ENCODE peak calls at places on chromosome X, in seven cellular contexts. One of them, this sample, is unnamed.

GRCh38 chrX:101460669-101461068 is 24.6 kb upstream of the ARMCX4 start:
- DNase-seq in HepG2: no peak
- DNase-seq in K562: no peak
- DNase-seq in A549: no peak
- DNase-seq in tibial nerve: no peak
- DNase-seq in H1: no peak
- DNase-seq in ovary: no peak
- DNase-seq in this sample: no peak

GRCh38 chrX:55135171-55135570 is 46.4 kb downstream of the PAGE2 start:
- DNase-seq in A549: peak
- DNase-seq in tibial nerve: peak
- DNase-seq in H1: no peak
- DNase-seq in HepG2: peak
- DNase-seq in K562: peak
- DNase-seq in ovary: peak
- DNase-seq in this sample: peak

GRCh38 chrX:68179355-68179754 is 253.9 kb downstream of the OPHN1 start:
- DNase-seq in A549: no peak
- DNase-seq in K562: no peak
- DNase-seq in HepG2: no peak
- DNase-seq in ovary: no peak
- DNase-seq in tibial nerve: no peak
- DNase-seq in H1: no peak
- DNase-seq in this sample: no peak

GRCh38 chrX:65586491-65586890 is 51.9 kb upstream of the LAS1L start:
- DNase-seq in HepG2: no peak
- DNase-seq in K562: no peak
- DNase-seq in tibial nerve: no peak
- DNase-seq in H1: no peak
- DNase-seq in ovary: no peak
- DNase-seq in A549: no peak
- DNase-seq in this sample: no peak

GRCh38 chrX:134868766-134869495 is 121.9 kb upstream of the SMIM10 start:
- DNase-seq in tibial nerve: no peak
- DNase-seq in K562: no peak
- DNase-seq in ovary: no peak
- DNase-seq in H1: no peak
- DNase-seq in HepG2: no peak
- DNase-seq in A549: no peak
- DNase-seq in this sample: no peak

GRCh38 chrX:41180194-41180902 is 95.1 kb downstream of the USP9X start:
- DNase-seq in tibial nerve: no peak
- DNase-seq in HepG2: peak
- DNase-seq in ovary: peak
- DNase-seq in A549: peak
- DNase-seq in K562: peak
- DNase-seq in H1: no peak
- DNase-seq in this sample: peak

GRCh38 chrX:74890676-74891430 is 34.4 kb downstream of the NEXMIF start:
- DNase-seq in tibial nerve: no peak
- DNase-seq in K562: no peak
- DNase-seq in A549: no peak
- DNase-seq in ovary: no peak
- DNase-seq in H1: no peak
- DNase-seq in HepG2: peak
- DNase-seq in this sample: no peak

GRCh38 chrX:123424546-123424945 is 240.5 kb downstream of the GRIA3 start:
- DNase-seq in ovary: no peak
- DNase-seq in HepG2: no peak
- DNase-seq in tibial nerve: no peak
- DNase-seq in K562: no peak
- DNase-seq in H1: no peak
- DNase-seq in A549: no peak
- DNase-seq in this sample: no peak

GRCh38 chrX:106898462-106898861 is 4.7 kb downstream of the RIPPLY1 start:
- DNase-seq in H1: no peak
- DNase-seq in A549: peak
- DNase-seq in HepG2: peak
- DNase-seq in K562: peak
- DNase-seq in tibial nerve: no peak
- DNase-seq in ovary: no peak
- DNase-seq in this sample: no peak

GRCh38 chrX:138711399-138712347 is at the start of gene FGF13:
- DNase-seq in ovary: peak
- DNase-seq in tibial nerve: no peak
- DNase-seq in K562: no peak
- DNase-seq in H1: peak
- DNase-seq in HepG2: peak
- DNase-seq in A549: no peak
- DNase-seq in this sample: peak

GRCh38 chrX:19198448-19198847 is 76.2 kb upstream of the ADGRG2 start:
- DNase-seq in H1: no peak
- DNase-seq in tibial nerve: no peak
- DNase-seq in ovary: no peak
- DNase-seq in A549: no peak
- DNase-seq in HepG2: no peak
- DNase-seq in K562: no peak
- DNase-seq in this sample: no peak

GRCh38 chrX:44352739-44353138 is 9.3 kb upstream of the EFHC2 start:
- DNase-seq in tibial nerve: no peak
- DNase-seq in K562: no peak
- DNase-seq in A549: no peak
- DNase-seq in ovary: no peak
- DNase-seq in HepG2: no peak
- DNase-seq in H1: no peak
- DNase-seq in this sample: no peak

GRCh38 chrX:5080812-5081211 is 1147.9 kb downstream of the NLGN4X start:
- DNase-seq in K562: no peak
- DNase-seq in A549: no peak
- DNase-seq in tibial nerve: no peak
- DNase-seq in H1: no peak
- DNase-seq in HepG2: no peak
- DNase-seq in ovary: no peak
- DNase-seq in this sample: no peak

GRCh38 chrX:71095971-71096701 is 485 bp downstream of the FOXO4 start:
- DNase-seq in tibial nerve: peak
- DNase-seq in K562: peak
- DNase-seq in HepG2: no peak
- DNase-seq in ovary: no peak
- DNase-seq in H1: no peak
- DNase-seq in A549: peak
- DNase-seq in this sample: no peak

GRCh38 chrX:119410027-119410819 is 11.1 kb downstream of the SLC25A43 start:
- DNase-seq in A549: peak
- DNase-seq in K562: no peak
- DNase-seq in HepG2: peak
- DNase-seq in tibial nerve: peak
- DNase-seq in H1: no peak
- DNase-seq in ovary: peak
- DNase-seq in this sample: peak

GRCh38 chrX:62928906-62929305 is 422.2 kb downstream of the SPIN4 start:
- DNase-seq in tibial nerve: no peak
- DNase-seq in H1: no peak
- DNase-seq in ovary: no peak
- DNase-seq in K562: no peak
- DNase-seq in HepG2: no peak
- DNase-seq in A549: no peak
- DNase-seq in this sample: no peak

GRCh38 chrX:18377802-18378201 is 23.3 kb upstream of the SCML2 start:
- DNase-seq in H1: no peak
- DNase-seq in K562: peak
- DNase-seq in A549: no peak
- DNase-seq in HepG2: peak
- DNase-seq in tibial nerve: no peak
- DNase-seq in ovary: no peak
- DNase-seq in this sample: peak

GRCh38 chrX:151852294-151852693 is 60.4 kb upstream of the MAGEA4 start:
- DNase-seq in K562: no peak
- DNase-seq in A549: no peak
- DNase-seq in tibial nerve: no peak
- DNase-seq in ovary: no peak
- DNase-seq in H1: no peak
- DNase-seq in HepG2: no peak
- DNase-seq in this sample: no peak

GRCh38 chrX:65933085-65933589 is 106.7 kb downstream of the VSIG4 start:
- DNase-seq in H1: no peak
- DNase-seq in A549: no peak
- DNase-seq in tibial nerve: no peak
- DNase-seq in K562: no peak
- DNase-seq in HepG2: no peak
- DNase-seq in ovary: no peak
- DNase-seq in this sample: no peak

DNA sequence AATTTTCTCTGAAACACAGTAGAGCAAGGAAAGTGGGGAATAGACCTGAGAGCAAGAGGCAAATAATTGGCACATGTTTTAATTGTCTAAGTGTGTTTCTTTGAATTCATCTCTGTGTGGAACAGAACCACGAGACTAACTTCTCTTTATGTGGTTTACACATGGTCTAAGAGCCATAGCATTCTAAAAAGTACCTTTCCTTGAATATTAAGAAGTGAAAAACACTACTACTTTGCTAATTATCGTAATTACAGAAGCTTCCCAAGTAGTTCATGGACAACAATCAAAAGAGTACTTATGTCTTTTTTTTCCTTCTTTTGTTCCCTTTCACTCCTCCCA is 2.9 kb upstream of the CYBB start:
- DNase-seq in A549: no peak
- DNase-seq in tibial nerve: no peak
- DNase-seq in HepG2: no peak
- DNase-seq in K562: no peak
- DNase-seq in H1: no peak
- DNase-seq in ovary: no peak
- DNase-seq in this sample: no peak
- TF ChIP-seq EP300 in A549: no peak
- TF ChIP-seq EP300 in tibial nerve: no peak
- TF ChIP-seq EP300 in HepG2: no peak
- TF ChIP-seq EP300 in K562: no peak
- TF ChIP-seq EP300 in H1: no peak
- TF ChIP-seq EP300 in ovary: no peak
- TF ChIP-seq EP300 in this sample: no peak

GRCh38 chrX:22060952-22061351 is 28.8 kb downstream of the PHEX start:
- DNase-seq in tibial nerve: no peak
- DNase-seq in ovary: no peak
- DNase-seq in HepG2: no peak
- DNase-seq in K562: no peak
- DNase-seq in H1: no peak
- DNase-seq in A549: no peak
- DNase-seq in this sample: no peak

GRCh38 chrX:22060451-22060940 is 28.4 kb downstream of the PHEX start:
- DNase-seq in tibial nerve: no peak
- DNase-seq in K562: no peak
- DNase-seq in HepG2: no peak
- DNase-seq in H1: no peak
- DNase-seq in A549: no peak
- DNase-seq in ovary: no peak
- DNase-seq in this sample: no peak

GRCh38 chrX:22056235-22056634 is 24.1 kb downstream of the PHEX start:
- DNase-seq in H1: no peak
- DNase-seq in ovary: no peak
- DNase-seq in HepG2: no peak
- DNase-seq in tibial nerve: no peak
- DNase-seq in A549: no peak
- DNase-seq in K562: no peak
- DNase-seq in this sample: no peak

GRCh38 chrX:22059800-22060199 is 27.7 kb downstream of the PHEX start:
- DNase-seq in K562: no peak
- DNase-seq in ovary: no peak
- DNase-seq in HepG2: no peak
- DNase-seq in tibial nerve: no peak
- DNase-seq in H1: no peak
- DNase-seq in A549: no peak
- DNase-seq in this sample: no peak

GRCh38 chrX:22057667-22058066 is 25.5 kb downstream of the PHEX start:
- DNase-seq in ovary: no peak
- DNase-seq in K562: no peak
- DNase-seq in tibial nerve: no peak
- DNase-seq in A549: no peak
- DNase-seq in HepG2: no peak
- DNase-seq in H1: no peak
- DNase-seq in this sample: no peak
- H3K27ac ChIP-seq in ovary: no peak
- H3K27ac ChIP-seq in K562: no peak
- H3K27ac ChIP-seq in tibial nerve: no peak
- H3K27ac ChIP-seq in A549: no peak
- H3K27ac ChIP-seq in HepG2: no peak
- H3K27ac ChIP-seq in H1: no peak
- H3K27ac ChIP-seq in this sample: no peak

DNA sequence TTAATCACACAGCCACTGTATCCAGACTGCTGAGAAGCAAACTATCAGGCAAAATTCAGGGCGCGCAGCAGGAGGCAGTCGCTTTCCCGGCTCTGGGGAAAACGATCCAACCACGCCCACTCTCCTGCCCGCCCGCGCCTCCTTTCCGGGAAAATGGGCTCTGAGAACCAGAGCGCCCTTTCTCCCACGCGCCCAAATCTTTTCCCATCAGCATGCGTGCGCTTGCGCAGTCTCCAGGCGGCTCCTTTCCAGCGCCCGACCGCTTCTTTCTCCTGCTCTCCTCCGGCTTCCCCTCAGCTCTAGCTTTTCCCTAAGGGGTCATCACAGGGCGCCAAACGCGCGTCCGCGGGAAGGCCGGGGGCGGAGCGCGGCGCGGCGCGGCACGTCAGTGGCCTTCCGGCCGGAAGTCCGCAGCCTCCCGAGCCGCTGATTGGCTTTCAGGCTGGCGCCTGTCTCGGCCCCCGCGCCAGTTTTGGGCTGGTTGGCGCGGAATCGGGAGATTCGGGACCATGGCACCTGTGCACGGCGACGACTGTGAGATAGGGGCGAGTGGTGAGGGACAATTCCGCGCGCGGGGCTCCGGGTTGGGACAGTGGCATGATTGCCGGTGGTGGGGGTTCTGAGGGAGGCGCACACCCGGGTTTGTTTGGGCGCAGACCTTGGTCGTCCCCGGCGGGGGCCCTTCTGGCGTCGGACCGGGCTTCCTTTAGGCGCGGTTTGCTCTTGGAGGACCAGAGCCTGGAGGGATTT is at the start of gene POLA1:
- DNase-seq in A549: peak
- DNase-seq in H1: peak
- DNase-seq in HepG2: peak
- DNase-seq in tibial nerve: peak
- DNase-seq in K562: peak
- DNase-seq in ovary: peak
- DNase-seq in this sample: peak
- TF ChIP-seq EP300 in A549: no peak
- TF ChIP-seq EP300 in H1: no peak
- TF ChIP-seq EP300 in HepG2: no peak
- TF ChIP-seq EP300 in tibial nerve: no peak
- TF ChIP-seq EP300 in K562: no peak
- TF ChIP-seq EP300 in ovary: no peak
- TF ChIP-seq EP300 in this sample: no peak

DNA sequence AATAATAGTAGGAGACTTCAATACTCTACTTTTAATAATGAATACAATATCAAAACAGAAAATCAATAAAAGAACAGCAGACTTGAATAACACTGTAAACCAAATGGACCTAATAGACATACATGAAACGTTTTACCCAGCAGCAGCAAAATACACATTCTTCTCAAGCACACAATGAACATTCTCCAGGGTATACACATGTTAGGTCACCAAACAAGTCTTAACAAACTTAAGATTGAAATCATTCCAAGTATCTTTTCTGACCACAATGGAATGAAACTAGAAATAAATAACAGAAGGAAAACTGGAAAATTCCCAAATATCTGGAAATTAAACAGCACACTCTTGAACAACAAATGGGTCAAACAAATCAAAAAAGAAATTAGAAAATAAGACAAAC is 145.0 kb upstream of the CT83 start:
- DNase-seq in H1: no peak
- DNase-seq in HepG2: no peak
- DNase-seq in K562: no peak
- DNase-seq in A549: no peak
- DNase-seq in tibial nerve: no peak
- DNase-seq in ovary: no peak
- DNase-seq in this sample: no peak
- H3K27ac ChIP-seq in H1: no peak
- H3K27ac ChIP-seq in HepG2: no peak
- H3K27ac ChIP-seq in K562: no peak
- H3K27ac ChIP-seq in A549: no peak
- H3K27ac ChIP-seq in tibial nerve: no peak
- H3K27ac ChIP-seq in ovary: no peak
- H3K27ac ChIP-seq in this sample: no peak